ENCODE peak calls at places on chromosomes 1 and 21, in four cellular contexts. Q is activated naive CD4-positive, alpha-beta T cell treated with anti-CD3 and anti-CD28 coated beads, Interleukin-2, amount 10 ng/mL, durations not matched to agents 7 days and 5 days; N is HAP-1; T is neural crest cell. W is an unnamed sample.
A peak's percentile ranks its signal among the peaks of the same experiment; 100 is the strongest.

GRCh38 chr1:59739111-59739510 is 75.6 kb upstream of the HOOK1 start:
- DNase-seq in Q (no peak), N (no peak), T (no peak), W (no peak)

GRCh38 chr1:78061825-78062523 is 16.2 kb downstream of the GIPC2 start:
- DNase-seq in Q (no peak), N (no peak), T (no peak), W (no peak)

GRCh38 chr21:45818276-45818903 is 163.2 kb upstream of the COL6A1 start:
- DNase-seq in Q (no peak), N (no peak), T (no peak), W (no peak)

GRCh38 chr1:160206421-160207117 is 1.4 kb downstream of the PEA15 start:
- DNase-seq in Q (no peak), N (no peak), T (no peak), W (no peak)

GRCh38 chr1:230429072-230429735 is 3.1 kb upstream of the PGBD5 start:
- DNase-seq in Q (no peak), N (no peak), T (no peak), W (no peak)

GRCh38 chr1:51564124-51564523 is 45.1 kb upstream of the EPS15 start:
- DNase-seq in Q (no peak), N (peak; percentile 28), T (no peak), W (peak; percentile 24)

GRCh38 chr1:64923294-64923718 is 43.0 kb downstream of the JAK1 start:
- DNase-seq in Q (peak; percentile 22), N (no peak), T (no peak), W (no peak)

GRCh38 chr1:172167801-172168596 is 252.5 kb upstream of the C1orf105 start:
- DNase-seq in Q (no peak), N (peak; percentile 18), T (no peak), W (no peak)

GRCh38 chr21:22201669-22202068 is 1203.5 kb downstream of the NCAM2 start:
- DNase-seq in Q (no peak), N (no peak), T (no peak), W (no peak)

GRCh38 chr1:200252526-200252925 is 157.3 kb downstream of the ZNF281 start:
- DNase-seq in Q (no peak), N (no peak), T (no peak), W (no peak)

GRCh38 chr21:44739316-44739715 is 27.9 kb upstream of the TSPEAR start:
- DNase-seq in Q (peak; percentile 11), N (no peak), T (no peak), W (no peak)

GRCh38 chr1:229217716-229218115 is 53.2 kb upstream of the RAB4A start:
- DNase-seq in Q (no peak), N (no peak), T (no peak), W (no peak)

GRCh38 chr1:201559679-201560162 is 20.8 kb downstream of the NAV1 start:
- DNase-seq in Q (peak; percentile 79), N (peak; percentile 87), T (peak; percentile 73), W (peak; percentile 79)

GRCh38 chr1:167198518-167199133 is 22.1 kb upstream of the POU2F1 start:
- DNase-seq in Q (no peak), N (no peak), T (peak; percentile 3), W (no peak)

GRCh38 chr1:110581637-110582036 is 24.5 kb downstream of the KCNA2 start:
- DNase-seq in Q (no peak), N (no peak), T (peak; percentile 35), W (no peak)

GRCh38 chr1:213444224-213444623 is 393.2 kb downstream of the RPS6KC1 start:
- DNase-seq in Q (no peak), N (no peak), T (no peak), W (no peak)

GRCh38 chr1:145751491-145752021 is 32.3 kb downstream of the CD160 start:
- DNase-seq in Q (no peak), N (no peak), T (no peak), W (no peak)